ENCODE peak calls at places on chromosome 22, in four cellular contexts. S is H1, Z is SK-N-SH, K is K562. F is an unnamed sample.

GRCh38 chr22:49929553-49929979 is 11.1 kb downstream of the CRELD2 start:
- DNase-seq in S (no peak), Z (peak), K (peak), F (peak)

GRCh38 chr22:46635756-46636155 is 15.6 kb downstream of the GRAMD4 start:
- DNase-seq in S (no peak), Z (no peak), K (no peak), F (peak)

GRCh38 chr22:49103314-49104052 is 724.2 kb downstream of the BRD1 start:
- DNase-seq in S (no peak), Z (peak), K (no peak), F (no peak)

GRCh38 chr22:47290706-47291430 is 528.4 kb downstream of the TBC1D22A start:
- DNase-seq in S (no peak), Z (no peak), K (no peak), F (peak)

GRCh38 chr22:19524170-19525115 is at the start of gene CLDN5:
- DNase-seq in S (no peak), Z (peak), K (peak), F (peak)

GRCh38 chr22:39943366-39943765 is 16.8 kb upstream of the TMA7B start:
- DNase-seq in S (no peak), Z (no peak), K (peak), F (peak)

GRCh38 chr22:21589415-21589814 is 21.9 kb downstream of the UBE2L3 start:
- DNase-seq in S (no peak), Z (no peak), K (no peak), F (no peak)

GRCh38 chr22:29842740-29843139 is 4.7 kb upstream of the ASCC2 start:
- DNase-seq in S (no peak), Z (no peak), K (no peak), F (no peak)

GRCh38 chr22:30436196-30436595 is 10.6 kb downstream of the MTFP1 start:
- DNase-seq in S (no peak), Z (no peak), K (no peak), F (no peak)

GRCh38 chr22:27405672-27406388 is 395.7 kb downstream of the MN1 start:
- DNase-seq in S (peak), Z (peak), K (peak), F (peak)

GRCh38 chr22:49398115-49398514 is 429.6 kb downstream of the BRD1 start:
- DNase-seq in S (no peak), Z (no peak), K (no peak), F (no peak)

GRCh38 chr22:39913886-39914285 is 13.0 kb downstream of the GRAP2 start:
- DNase-seq in S (no peak), Z (peak), K (no peak), F (no peak)

GRCh38 chr22:50002791-50003190 is 9.8 kb downstream of the IL17REL start:
- DNase-seq in S (no peak), Z (no peak), K (no peak), F (no peak)

GRCh38 chr22:49232319-49233067 is 595.2 kb downstream of the BRD1 start:
- DNase-seq in S (no peak), Z (no peak), K (no peak), F (no peak)

GRCh38 chr22:28426346-28427132 is 253.1 kb downstream of the TTC28 start:
- DNase-seq in S (no peak), Z (no peak), K (no peak), F (no peak)

GRCh38 chr22:28430656-28431055 is 249.0 kb downstream of the TTC28 start:
- DNase-seq in S (no peak), Z (no peak), K (no peak), F (no peak)

GRCh38 chr22:28424427-28425080 is 255.1 kb downstream of the TTC28 start:
- DNase-seq in S (no peak), Z (peak), K (no peak), F (no peak)

GRCh38 chr22:28425211-28425610 is 254.4 kb downstream of the TTC28 start:
- DNase-seq in S (no peak), Z (no peak), K (no peak), F (no peak)

DNA sequence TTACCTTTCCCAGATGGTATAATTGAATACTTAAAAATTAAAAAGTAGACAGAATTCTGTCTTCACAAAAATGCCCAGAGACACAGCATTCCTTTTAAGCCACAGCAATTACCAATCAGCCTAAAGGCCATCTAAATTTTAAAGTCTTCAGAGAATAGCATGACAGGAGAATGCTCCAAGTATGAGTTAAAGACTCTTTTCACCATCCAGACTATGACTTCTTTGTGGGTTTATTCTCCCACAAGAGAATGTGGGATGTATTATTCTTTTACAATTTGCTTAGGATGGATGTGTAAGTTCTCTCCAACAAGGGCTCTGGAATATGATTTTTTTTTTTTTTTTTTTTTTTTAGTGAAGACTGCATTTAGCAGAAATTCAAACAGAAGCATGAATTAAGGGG is 249.9 kb downstream of the TTC28 start:
- DNase-seq in S (no peak), Z (no peak), K (no peak), F (no peak)
- TF ChIP-seq TEAD4 in S (no peak), Z (no peak), K (no peak), F (no peak)

GRCh38 chr22:22689621-22690345 is 45.4 kb downstream of the GGTLC2 start:
- DNase-seq in S (no peak), Z (no peak), K (no peak), F (no peak)
- TF ChIP-seq TEAD4 in S (no peak), Z (no peak), K (no peak), F (no peak)

GRCh38 chr22:37498289-37498909 is 12.2 kb upstream of the MFNG start:
- DNase-seq in S (peak), Z (peak), K (peak), F (peak)
- TF ChIP-seq TEAD4 in S (no peak), Z (no peak), K (no peak), F (no peak)

GRCh38 chr22:38674888-38675287 is 6.9 kb upstream of the TOMM22 start:
- DNase-seq in S (no peak), Z (no peak), K (no peak), F (no peak)
- TF ChIP-seq TEAD4 in S (no peak), Z (no peak), K (no peak), F (no peak)

DNA sequence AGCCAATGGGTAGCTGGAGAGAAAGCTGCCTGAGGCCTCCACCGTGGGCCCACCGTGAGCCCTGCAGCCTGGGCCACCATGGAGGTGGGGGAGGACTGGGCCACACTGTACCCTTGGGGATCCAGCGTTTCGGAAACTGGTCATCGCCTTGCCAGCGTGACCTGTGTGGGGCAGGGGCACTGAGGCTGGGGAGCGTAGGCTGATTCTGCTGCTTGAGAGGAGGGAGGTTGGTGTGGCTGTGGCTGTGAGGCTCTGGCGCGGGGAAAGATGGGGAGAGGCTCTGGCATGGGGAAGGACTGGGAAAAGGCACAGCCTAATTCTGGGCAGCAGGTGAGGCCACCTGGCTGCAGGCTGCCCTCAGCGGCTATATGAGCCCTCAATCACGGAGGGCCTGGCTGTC is 12.6 kb upstream of the TTLL12 start:
- DNase-seq in S (no peak), Z (no peak), K (no peak), F (no peak)
- TF ChIP-seq TEAD4 in S (no peak), Z (no peak), K (no peak), F (no peak)

GRCh38 chr22:31491218-31491962 is 1.7 kb upstream of the EIF4ENIF1 start:
- DNase-seq in S (no peak), Z (no peak), K (no peak), F (no peak)

GRCh38 chr22:31492151-31492550 is 2.5 kb upstream of the EIF4ENIF1 start:
- DNase-seq in S (no peak), Z (no peak), K (no peak), F (no peak)

GRCh38 chr22:31489632-31490495 is at the start of gene EIF4ENIF1:
- DNase-seq in S (no peak), Z (peak), K (peak), F (peak)

GRCh38 chr22:31488988-31489617 is 539 bp downstream of the EIF4ENIF1 start:
- DNase-seq in S (no peak), Z (peak), K (peak), F (peak)

DNA sequence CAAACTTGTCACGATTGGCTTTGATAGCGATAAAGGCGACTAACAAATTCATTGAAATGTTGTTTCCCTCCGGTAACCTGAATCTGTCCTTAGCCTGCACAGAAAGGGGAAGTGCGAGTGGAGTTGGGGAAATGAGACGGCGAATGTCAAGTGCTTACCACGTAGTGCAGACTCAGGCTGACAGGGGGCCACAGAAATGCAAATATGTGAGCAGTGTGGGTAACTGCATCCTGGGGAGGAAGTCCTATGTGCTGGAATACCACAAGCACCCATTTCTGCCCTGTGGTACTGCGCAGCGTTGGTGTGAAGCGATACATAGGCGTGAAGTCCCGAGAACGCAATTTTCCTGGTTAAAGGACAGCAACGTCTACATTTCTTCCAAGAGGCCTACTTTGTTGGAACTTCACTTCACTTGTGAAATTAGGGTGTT is 869 bp upstream of the EIF4ENIF1 start:
- DNase-seq in S (no peak), Z (peak), K (peak), F (peak)
- TF ChIP-seq TEAD4 in S (no peak), Z (no peak), K (peak), F (no peak)

GRCh38 chr22:43643362-43643761 is 168.7 kb downstream of the EFCAB6 start:
- DNase-seq in S (no peak), Z (no peak), K (no peak), F (no peak)
- TF ChIP-seq TEAD4 in S (no peak), Z (no peak), K (no peak), F (no peak)

GRCh38 chr22:24214467-24215285 is 30.2 kb downstream of the GGT5 start:
- DNase-seq in S (no peak), Z (peak), K (no peak), F (no peak)
- TF ChIP-seq TEAD4 in S (no peak), Z (no peak), K (no peak), F (no peak)

DNA sequence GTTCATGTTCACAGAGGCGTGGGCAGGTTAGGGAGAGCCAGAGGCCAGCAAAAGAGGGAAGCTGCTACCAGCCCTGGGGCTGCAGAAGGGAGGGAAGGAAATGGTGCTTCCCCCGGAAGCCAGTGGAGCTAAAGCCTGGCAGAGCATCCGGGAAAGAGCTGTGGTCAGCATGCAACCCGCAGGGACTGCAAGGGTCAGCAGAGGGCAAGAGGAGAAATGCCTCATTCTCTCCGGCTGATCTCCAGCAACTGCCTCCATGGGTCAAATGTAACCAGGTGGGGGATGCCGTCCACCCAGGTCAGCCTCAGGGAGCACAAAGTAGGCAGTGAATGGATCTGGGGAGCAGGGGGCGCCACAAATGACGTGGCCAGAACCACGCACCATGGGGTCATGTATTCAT is 36.9 kb upstream of the PRR5 start:
- DNase-seq in S (no peak), Z (peak), K (no peak), F (no peak)
- TF ChIP-seq TEAD4 in S (no peak), Z (no peak), K (no peak), F (no peak)

F was measured in WTC11.